ENCODE peak calls at places on chromosome 3, in four cellular contexts. One of them, this sample, is unnamed.

GRCh38 chr3:57064615-57065014 is 4.2 kb downstream of the SPATA12 start:
- DNase-seq in RCC 7860: no peak
- DNase-seq in activated CD8-positive, alpha-beta T cell treated with anti-CD3 and anti-CD28 coated beads, Interleukin-2, amount 10 ng/mL, durations not matched to agents 7 days and 5 days: no peak
- DNase-seq in iris pigment epithelial cell: no peak
- DNase-seq in this sample: no peak

GRCh38 chr3:126851934-126852333 is 131.0 kb upstream of the PLXNA1 start:
- DNase-seq in iris pigment epithelial cell: no peak
- DNase-seq in RCC 7860: no peak
- DNase-seq in activated CD8-positive, alpha-beta T cell treated with anti-CD3 and anti-CD28 coated beads, Interleukin-2, amount 10 ng/mL, durations not matched to agents 7 days and 5 days: no peak
- DNase-seq in this sample: no peak

GRCh38 chr3:99409961-99410360 is 228.4 kb upstream of the COL8A1 start:
- DNase-seq in iris pigment epithelial cell: no peak
- DNase-seq in RCC 7860: no peak
- DNase-seq in activated CD8-positive, alpha-beta T cell treated with anti-CD3 and anti-CD28 coated beads, Interleukin-2, amount 10 ng/mL, durations not matched to agents 7 days and 5 days: no peak
- DNase-seq in this sample: no peak

GRCh38 chr3:10933958-10934481 is 58.5 kb upstream of the SLC6A1 start:
- DNase-seq in RCC 7860: no peak
- DNase-seq in iris pigment epithelial cell: peak; percentile 47
- DNase-seq in activated CD8-positive, alpha-beta T cell treated with anti-CD3 and anti-CD28 coated beads, Interleukin-2, amount 10 ng/mL, durations not matched to agents 7 days and 5 days: no peak
- DNase-seq in this sample: peak; percentile 86

GRCh38 chr3:194841515-194841841 is 155.8 kb downstream of the FAM43A start:
- DNase-seq in iris pigment epithelial cell: no peak
- DNase-seq in RCC 7860: no peak
- DNase-seq in activated CD8-positive, alpha-beta T cell treated with anti-CD3 and anti-CD28 coated beads, Interleukin-2, amount 10 ng/mL, durations not matched to agents 7 days and 5 days: no peak
- DNase-seq in this sample: no peak

GRCh38 chr3:17122758-17123157 is 238.0 kb downstream of the PLCL2 start:
- DNase-seq in iris pigment epithelial cell: no peak
- DNase-seq in activated CD8-positive, alpha-beta T cell treated with anti-CD3 and anti-CD28 coated beads, Interleukin-2, amount 10 ng/mL, durations not matched to agents 7 days and 5 days: peak; percentile 9
- DNase-seq in RCC 7860: no peak
- DNase-seq in this sample: no peak

GRCh38 chr3:140834266-140835037 is 107.2 kb upstream of the SLC25A36 start:
- DNase-seq in iris pigment epithelial cell: peak; percentile 25
- DNase-seq in RCC 7860: peak; percentile 47
- DNase-seq in activated CD8-positive, alpha-beta T cell treated with anti-CD3 and anti-CD28 coated beads, Interleukin-2, amount 10 ng/mL, durations not matched to agents 7 days and 5 days: no peak
- DNase-seq in this sample: peak; percentile 23

GRCh38 chr3:29532473-29532872 is 251.6 kb downstream of the RBMS3 start:
- DNase-seq in iris pigment epithelial cell: no peak
- DNase-seq in activated CD8-positive, alpha-beta T cell treated with anti-CD3 and anti-CD28 coated beads, Interleukin-2, amount 10 ng/mL, durations not matched to agents 7 days and 5 days: no peak
- DNase-seq in RCC 7860: no peak
- DNase-seq in this sample: no peak

GRCh38 chr3:39414421-39414907 is 7.9 kb downstream of the RPSA start:
- DNase-seq in activated CD8-positive, alpha-beta T cell treated with anti-CD3 and anti-CD28 coated beads, Interleukin-2, amount 10 ng/mL, durations not matched to agents 7 days and 5 days: no peak
- DNase-seq in RCC 7860: peak; percentile 8
- DNase-seq in iris pigment epithelial cell: no peak
- DNase-seq in this sample: no peak

GRCh38 chr3:190058486-190059241 is 62.0 kb downstream of the P3H2 start:
- DNase-seq in RCC 7860: no peak
- DNase-seq in activated CD8-positive, alpha-beta T cell treated with anti-CD3 and anti-CD28 coated beads, Interleukin-2, amount 10 ng/mL, durations not matched to agents 7 days and 5 days: no peak
- DNase-seq in iris pigment epithelial cell: peak; percentile 91
- DNase-seq in this sample: no peak

GRCh38 chr3:48548731-48549705 is 7.6 kb downstream of the PFKFB4 start:
- DNase-seq in iris pigment epithelial cell: peak; percentile 69
- DNase-seq in RCC 7860: peak; percentile 57
- DNase-seq in activated CD8-positive, alpha-beta T cell treated with anti-CD3 and anti-CD28 coated beads, Interleukin-2, amount 10 ng/mL, durations not matched to agents 7 days and 5 days: peak; percentile 90
- DNase-seq in this sample: peak; percentile 77

GRCh38 chr3:108780235-108780634 is 23.0 kb upstream of the RETNLB start:
- DNase-seq in RCC 7860: no peak
- DNase-seq in activated CD8-positive, alpha-beta T cell treated with anti-CD3 and anti-CD28 coated beads, Interleukin-2, amount 10 ng/mL, durations not matched to agents 7 days and 5 days: peak; percentile 67
- DNase-seq in iris pigment epithelial cell: no peak
- DNase-seq in this sample: no peak

GRCh38 chr3:111923095-111923771 is 55.6 kb upstream of the ABHD10 start:
- DNase-seq in iris pigment epithelial cell: no peak
- DNase-seq in activated CD8-positive, alpha-beta T cell treated with anti-CD3 and anti-CD28 coated beads, Interleukin-2, amount 10 ng/mL, durations not matched to agents 7 days and 5 days: no peak
- DNase-seq in RCC 7860: peak; percentile 89
- DNase-seq in this sample: no peak